ENCODE peak calls at places on chromosomes 5 and 9, in four cellular contexts. One of them, this sample, is unnamed.

GRCh38 chr9:133768859-133769510 is 30.8 kb upstream of the SARDH start:
- DNase-seq in H9: peak
- DNase-seq in H1: peak
- DNase-seq in IMR-90: no peak
- DNase-seq in this sample: peak

GRCh38 chr9:32350682-32351081 is 33.8 kb upstream of the ACO1 start:
- DNase-seq in H9: no peak
- DNase-seq in H1: no peak
- DNase-seq in IMR-90: peak
- DNase-seq in this sample: peak

GRCh38 chr5:157600252-157600651 is 24.7 kb upstream of the ADAM19 start:
- DNase-seq in H9: no peak
- DNase-seq in H1: no peak
- DNase-seq in IMR-90: no peak
- DNase-seq in this sample: no peak

GRCh38 chr5:8842906-8843590 is 702.8 kb downstream of the SEMA5A start:
- DNase-seq in H9: no peak
- DNase-seq in H1: no peak
- DNase-seq in IMR-90: peak
- DNase-seq in this sample: peak

GRCh38 chr5:135030691-135031145 is 3.3 kb downstream of the PITX1 start:
- DNase-seq in H9: peak
- DNase-seq in H1: no peak
- DNase-seq in IMR-90: no peak
- DNase-seq in this sample: peak

GRCh38 chr5:40616791-40617190 is 62.9 kb upstream of the PTGER4 start:
- DNase-seq in H9: no peak
- DNase-seq in H1: no peak
- DNase-seq in IMR-90: no peak
- DNase-seq in this sample: no peak

GRCh38 chr5:1108008-1108864 is 3.6 kb downstream of the SLC12A7 start:
- DNase-seq in H9: no peak
- DNase-seq in H1: no peak
- DNase-seq in IMR-90: no peak
- DNase-seq in this sample: no peak

GRCh38 chr5:171029401-171029800 is 167.6 kb downstream of the RANBP17 start:
- DNase-seq in H9: no peak
- DNase-seq in H1: no peak
- DNase-seq in IMR-90: no peak
- DNase-seq in this sample: no peak

GRCh38 chr9:74551266-74551665 is 54.1 kb downstream of the RORB start:
- DNase-seq in H9: no peak
- DNase-seq in H1: no peak
- DNase-seq in IMR-90: no peak
- DNase-seq in this sample: no peak

GRCh38 chr9:135039266-135039870 is 48.1 kb upstream of the OLFM1 start:
- DNase-seq in H9: peak
- DNase-seq in H1: no peak
- DNase-seq in IMR-90: no peak
- DNase-seq in this sample: no peak

GRCh38 chr5:116883875-116884274 is 309.3 kb upstream of the SEMA6A start:
- DNase-seq in H9: no peak
- DNase-seq in H1: no peak
- DNase-seq in IMR-90: no peak
- DNase-seq in this sample: no peak

GRCh38 chr5:169577966-169578365 is 5.6 kb upstream of the SPDL1 start:
- DNase-seq in H9: no peak
- DNase-seq in H1: no peak
- DNase-seq in IMR-90: no peak
- DNase-seq in this sample: no peak

GRCh38 chr5:773517-774264 is 10.8 kb downstream of the ZDHHC11B start:
- DNase-seq in H9: peak
- DNase-seq in H1: peak
- DNase-seq in IMR-90: no peak
- DNase-seq in this sample: no peak

GRCh38 chr9:79975471-79976316 is 403.9 kb downstream of the TLE4 start:
- DNase-seq in H9: peak
- DNase-seq in H1: no peak
- DNase-seq in IMR-90: no peak
- DNase-seq in this sample: no peak

GRCh38 chr9:72909428-72909827 is 43.4 kb downstream of the ALDH1A1 start:
- DNase-seq in H9: no peak
- DNase-seq in H1: no peak
- DNase-seq in IMR-90: no peak
- DNase-seq in this sample: peak

GRCh38 chr5:95842955-95843544 is 20.5 kb upstream of the GLRX start:
- DNase-seq in H9: peak
- DNase-seq in H1: no peak
- DNase-seq in IMR-90: peak
- DNase-seq in this sample: peak

GRCh38 chr9:86925686-86926085 is 21.6 kb downstream of the GAS1 start:
- DNase-seq in H9: no peak
- DNase-seq in H1: no peak
- DNase-seq in IMR-90: peak
- DNase-seq in this sample: no peak

GRCh38 chr5:7976411-7977190 is 107.7 kb downstream of the MTRR start:
- DNase-seq in H9: no peak
- DNase-seq in H1: no peak
- DNase-seq in IMR-90: peak
- DNase-seq in this sample: no peak

GRCh38 chr5:78320461-78320860 is 26.0 kb upstream of the AP3B1 start:
- DNase-seq in H9: no peak
- DNase-seq in H1: no peak
- DNase-seq in IMR-90: peak
- DNase-seq in this sample: peak

GRCh38 chr9:98875536-98875935 is 68.1 kb downstream of the GALNT12 start:
- DNase-seq in H9: no peak
- DNase-seq in H1: no peak
- DNase-seq in IMR-90: no peak
- DNase-seq in this sample: no peak

DNA sequence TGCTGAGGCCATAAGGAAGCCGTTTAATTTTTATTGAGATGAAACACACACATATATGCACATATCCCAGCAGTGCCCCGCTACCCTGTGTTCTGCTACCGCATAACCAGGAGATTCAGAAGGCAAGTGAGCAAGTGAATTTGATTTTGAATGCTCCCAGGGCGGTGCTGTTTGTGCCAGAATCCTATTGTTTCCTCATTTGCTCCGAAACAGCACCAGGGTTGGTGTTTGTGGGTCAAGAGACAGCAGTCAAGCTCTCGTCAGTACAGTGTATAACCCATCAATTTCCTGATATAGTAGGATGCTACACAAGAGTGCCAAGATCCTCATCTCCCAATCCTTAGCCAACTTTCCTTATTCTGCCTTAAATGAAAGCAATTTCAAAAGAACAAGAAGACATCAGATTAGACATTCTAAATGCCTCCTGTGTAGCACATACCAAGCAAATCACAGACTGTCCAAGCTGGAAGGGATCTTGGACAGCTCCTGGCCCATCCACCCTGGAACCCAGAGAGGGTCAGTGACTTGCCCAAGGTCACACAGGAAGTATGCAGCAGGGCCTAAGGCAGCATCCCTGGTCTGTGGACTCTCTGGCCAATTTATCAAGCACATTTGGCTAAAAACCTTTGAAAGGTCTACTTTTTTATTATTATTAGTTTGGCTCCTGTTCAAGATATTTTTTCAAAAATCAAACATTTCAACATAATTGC is 4.5 kb downstream of the WHRN start:
- DNase-seq in H9: no peak
- DNase-seq in H1: no peak
- DNase-seq in IMR-90: no peak
- DNase-seq in this sample: no peak
- H3K56ac ChIP-seq in H9: no peak
- H3K56ac ChIP-seq in H1: no peak
- H3K56ac ChIP-seq in IMR-90: no peak
- H3K56ac ChIP-seq in this sample: no peak

GRCh38 chr5:179118756-179119414 is 58.7 kb downstream of the ZNF354C start:
- DNase-seq in H9: no peak
- DNase-seq in H1: peak
- DNase-seq in IMR-90: no peak
- DNase-seq in this sample: no peak

GRCh38 chr5:179119415-179120170 is 59.4 kb downstream of the ZNF354C start:
- DNase-seq in H9: no peak
- DNase-seq in H1: peak
- DNase-seq in IMR-90: no peak
- DNase-seq in this sample: no peak

GRCh38 chr5:179120421-179120861 is 60.3 kb downstream of the ZNF354C start:
- DNase-seq in H9: no peak
- DNase-seq in H1: no peak
- DNase-seq in IMR-90: no peak
- DNase-seq in this sample: no peak

GRCh38 chr5:179115845-179116524 is 55.8 kb downstream of the ZNF354C start:
- DNase-seq in H9: no peak
- DNase-seq in H1: no peak
- DNase-seq in IMR-90: no peak
- DNase-seq in this sample: no peak

DNA sequence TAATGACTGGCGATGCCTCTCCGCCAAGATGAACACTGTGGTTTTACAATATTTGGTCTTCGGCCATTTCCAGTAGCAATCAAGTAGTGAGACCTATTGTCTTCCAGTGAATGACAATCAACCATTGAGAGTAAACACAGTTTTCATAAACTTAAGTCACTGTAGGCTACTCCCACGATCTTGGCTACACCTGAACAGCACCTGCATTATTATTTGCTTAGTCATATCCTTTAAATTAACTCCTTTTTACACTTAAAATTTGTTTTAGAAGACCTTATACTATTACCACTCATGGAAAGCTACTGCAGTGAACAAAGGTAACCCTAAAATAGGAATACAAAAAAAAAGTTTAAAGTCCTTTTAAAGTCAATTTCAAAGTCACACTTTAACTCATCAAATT is 58.2 kb downstream of the ZNF354C start:
- DNase-seq in H9: no peak
- DNase-seq in H1: no peak
- DNase-seq in IMR-90: no peak
- DNase-seq in this sample: no peak
- H3K56ac ChIP-seq in H9: no peak
- H3K56ac ChIP-seq in H1: no peak
- H3K56ac ChIP-seq in IMR-90: no peak
- H3K56ac ChIP-seq in this sample: no peak

DNA sequence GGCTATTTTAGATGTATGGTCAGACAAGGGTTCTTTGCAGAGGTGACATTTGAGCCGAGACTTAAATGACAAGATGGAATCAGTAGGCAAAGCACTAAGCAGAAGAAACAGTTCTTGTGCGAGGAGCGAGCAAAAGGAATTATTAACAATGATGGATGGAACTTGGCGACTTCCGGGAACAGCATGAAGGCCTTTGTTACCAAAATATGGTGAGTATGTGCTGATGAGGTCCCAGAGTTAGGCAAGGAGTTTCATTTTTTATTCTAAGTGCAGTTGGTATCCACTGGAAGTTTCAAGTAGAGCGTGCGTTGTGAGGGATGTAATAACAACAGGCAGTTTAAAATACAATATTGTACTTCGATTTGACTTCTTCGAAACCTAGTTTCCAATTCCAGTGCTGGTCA is 1.6 kb upstream of the LNPEP start:
- DNase-seq in H9: no peak
- DNase-seq in H1: no peak
- DNase-seq in IMR-90: peak
- DNase-seq in this sample: peak
- H3K56ac ChIP-seq in H9: no peak
- H3K56ac ChIP-seq in H1: no peak
- H3K56ac ChIP-seq in IMR-90: peak
- H3K56ac ChIP-seq in this sample: peak

DNA sequence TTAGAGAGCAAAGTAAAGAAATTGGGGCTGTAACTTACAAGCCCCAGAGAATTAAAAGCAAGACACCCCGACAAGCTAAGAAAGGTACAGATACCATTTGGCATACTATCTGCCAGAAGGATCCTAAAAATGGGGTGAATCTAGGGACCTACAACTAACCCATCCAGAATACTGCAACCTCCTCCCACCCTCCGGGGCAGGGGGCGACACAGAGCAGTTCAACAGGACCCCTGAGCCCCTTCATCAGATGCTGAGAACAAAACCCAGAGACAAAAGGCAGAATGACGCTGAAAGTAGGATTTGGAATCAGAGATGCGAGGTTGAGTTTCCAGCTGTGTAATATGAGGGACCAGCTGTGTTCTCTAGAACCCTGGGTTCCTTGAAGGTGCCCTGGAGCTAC is 71.2 kb downstream of the EPB41L4B start:
- DNase-seq in H9: peak
- DNase-seq in H1: peak
- DNase-seq in IMR-90: no peak
- DNase-seq in this sample: peak
- H3K56ac ChIP-seq in H9: no peak
- H3K56ac ChIP-seq in H1: no peak
- H3K56ac ChIP-seq in IMR-90: no peak
- H3K56ac ChIP-seq in this sample: no peak

DNA sequence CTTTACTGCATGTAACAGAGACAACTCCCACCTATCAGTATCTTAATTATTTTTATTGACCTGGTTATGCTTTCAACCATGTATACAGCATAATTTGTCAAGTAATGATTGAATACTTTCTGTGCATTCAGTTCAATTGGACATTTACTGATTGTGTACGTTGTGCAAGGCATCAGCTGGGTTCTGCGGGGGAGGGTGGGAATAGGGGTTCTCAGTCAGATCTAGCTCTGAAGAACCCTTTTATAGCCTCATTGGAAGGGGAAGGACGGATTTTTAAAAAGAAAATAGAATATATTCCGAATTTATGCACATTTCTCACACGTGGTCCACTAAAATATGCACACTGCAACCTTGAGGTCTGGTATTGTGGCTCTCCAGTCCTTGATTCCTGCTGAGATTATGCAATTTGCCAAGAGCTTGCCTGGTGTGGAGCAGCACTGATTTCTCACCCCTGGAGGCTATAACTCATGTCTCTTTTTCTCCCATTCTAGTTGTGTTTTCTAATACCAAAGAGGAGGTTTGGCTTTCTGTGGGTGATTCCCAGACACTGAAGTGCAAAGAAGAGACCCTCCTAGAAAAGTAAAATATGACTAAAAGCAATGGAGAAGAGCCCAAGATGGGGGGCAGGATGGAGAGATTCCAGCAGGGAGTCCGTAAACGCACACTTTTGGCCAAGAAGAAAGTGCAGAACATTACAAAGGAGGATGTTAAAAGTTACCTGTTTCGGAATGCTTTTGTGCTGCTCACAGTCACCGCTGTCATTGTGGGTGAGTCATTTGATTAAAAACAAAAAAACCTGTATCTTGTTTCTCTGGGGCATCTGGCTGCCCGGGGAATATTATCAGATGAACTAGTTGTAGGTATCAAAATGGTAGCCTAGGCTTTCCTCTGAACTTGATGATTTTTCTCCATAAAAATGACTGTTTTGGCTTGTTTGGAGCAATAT is 1.7 kb downstream of the SLC1A3 start:
- DNase-seq in H9: no peak
- DNase-seq in H1: no peak
- DNase-seq in IMR-90: no peak
- DNase-seq in this sample: no peak
- H3K56ac ChIP-seq in H9: no peak
- H3K56ac ChIP-seq in H1: no peak
- H3K56ac ChIP-seq in IMR-90: no peak
- H3K56ac ChIP-seq in this sample: peak